ENCODE peak calls at places on chromosomes 13 and 19, in ten cellular contexts. Y is GM23338, U is AG04450, N is ascending aorta, C is breast epithelium, T is fibroblast of lung, D is left lung, Q is psoas muscle, M is astrocyte, K is brain microvascular endothelial cell. X is an unnamed sample.

GRCh38 chr13:23558675-23559536 is 11.3 kb upstream of the TNFRSF19 start:
- DNase-seq in Y (peak; percentile 33), Q (peak; percentile 69), N (no peak), K (peak; percentile 83), C (no peak), M (peak; percentile 91), T (peak; percentile 92), D (no peak), U (peak; percentile 58), X (peak; percentile 18)

GRCh38 chr13:69545500-69546025 is 562.1 kb upstream of the ATXN8OS start:
- DNase-seq in U (no peak), T (no peak), Y (no peak), M (no peak), K (no peak), D (no peak), Q (no peak), N (no peak), C (no peak), X (no peak)

GRCh38 chr19:47618771-47619170 is 9.8 kb downstream of the BICRA start:
- DNase-seq in M (peak; percentile 60), Q (peak; percentile 84), N (no peak), K (no peak), D (no peak), Y (no peak), C (no peak), T (peak; percentile 46), U (no peak), X (peak; percentile 18)

GRCh38 chr19:54418030-54418929 is 3.0 kb downstream of the TTYH1 start:
- DNase-seq in K (peak; percentile 68), C (no peak), D (no peak), Q (no peak), U (no peak), M (peak; percentile 22), N (no peak), Y (peak; percentile 43), T (no peak), X (no peak)

GRCh38 chr13:67620665-67621064 is 390.5 kb upstream of the PCDH9 start:
- DNase-seq in M (peak; percentile 82), K (no peak), C (no peak), N (no peak), U (peak; percentile 61), Y (no peak), D (no peak), Q (no peak), T (peak; percentile 89), X (no peak)

GRCh38 chr19:24033962-24034342 is 53.0 kb upstream of the ZNF254 start:
- DNase-seq in M (peak; percentile 57), Q (peak; percentile 36), K (peak; percentile 70), U (peak; percentile 21), N (peak; percentile 68), D (peak; percentile 78), C (peak; percentile 58), Y (peak; percentile 50), T (peak; percentile 68), X (peak; percentile 37)

GRCh38 chr19:50377517-50377916 is 1.3 kb downstream of the NR1H2 start:
- DNase-seq in T (no peak), N (no peak), K (no peak), U (no peak), Y (no peak), C (no peak), D (no peak), Q (no peak), M (no peak), X (no peak)

GRCh38 chr19:19661675-19662251 is 1.7 kb downstream of the ATP13A1 start:
- DNase-seq in D (peak; percentile 66), C (no peak), Y (no peak), N (peak; percentile 62), K (no peak), U (no peak), M (no peak), Q (no peak), T (no peak), X (no peak)

GRCh38 chr13:100721885-100722512 is 47.4 kb upstream of the TMTC4 start:
- DNase-seq in N (no peak), K (peak; percentile 53), M (peak; percentile 7), U (peak; percentile 39), C (no peak), T (peak; percentile 54), Q (no peak), Y (peak; percentile 80), D (no peak), X (no peak)

GRCh38 chr19:49894879-49895565 is 1.7 kb downstream of the IL4I1 start:
- DNase-seq in U (no peak), Q (no peak), C (no peak), Y (no peak), K (no peak), M (no peak), D (no peak), N (no peak), T (no peak), X (no peak)

GRCh38 chr13:109610517-109610916 is 175.9 kb downstream of the IRS2 start:
- DNase-seq in M (no peak), T (peak; percentile 7), N (no peak), K (no peak), D (peak; percentile 83), Y (peak; percentile 60), Q (no peak), C (no peak), U (no peak), X (no peak)

GRCh38 chr19:8221161-8221560 is 12.0 kb downstream of the CERS4 start:
- DNase-seq in Y (no peak), U (no peak), M (no peak), K (no peak), D (no peak), Q (no peak), C (peak; percentile 96), T (no peak), N (no peak), X (peak; percentile 75)

GRCh38 chr19:58553799-58554493 is 959 bp downstream of the CHMP2A start:
- DNase-seq in T (no peak), D (no peak), U (no peak), C (no peak), M (no peak), N (peak; percentile 62), K (no peak), Y (no peak), Q (no peak), X (no peak)

GRCh38 chr13:44156294-44156658 is 217.3 kb upstream of the SERP2 start:
- DNase-seq in Q (no peak), C (no peak), U (no peak), T (no peak), M (no peak), D (no peak), K (no peak), Y (no peak), N (no peak), X (no peak)

GRCh38 chr13:29752175-29752574 is 98.2 kb downstream of the UBL3 start:
- DNase-seq in D (no peak), N (no peak), K (no peak), C (no peak), T (no peak), Y (no peak), U (no peak), M (no peak), Q (no peak), X (no peak)

DNA sequence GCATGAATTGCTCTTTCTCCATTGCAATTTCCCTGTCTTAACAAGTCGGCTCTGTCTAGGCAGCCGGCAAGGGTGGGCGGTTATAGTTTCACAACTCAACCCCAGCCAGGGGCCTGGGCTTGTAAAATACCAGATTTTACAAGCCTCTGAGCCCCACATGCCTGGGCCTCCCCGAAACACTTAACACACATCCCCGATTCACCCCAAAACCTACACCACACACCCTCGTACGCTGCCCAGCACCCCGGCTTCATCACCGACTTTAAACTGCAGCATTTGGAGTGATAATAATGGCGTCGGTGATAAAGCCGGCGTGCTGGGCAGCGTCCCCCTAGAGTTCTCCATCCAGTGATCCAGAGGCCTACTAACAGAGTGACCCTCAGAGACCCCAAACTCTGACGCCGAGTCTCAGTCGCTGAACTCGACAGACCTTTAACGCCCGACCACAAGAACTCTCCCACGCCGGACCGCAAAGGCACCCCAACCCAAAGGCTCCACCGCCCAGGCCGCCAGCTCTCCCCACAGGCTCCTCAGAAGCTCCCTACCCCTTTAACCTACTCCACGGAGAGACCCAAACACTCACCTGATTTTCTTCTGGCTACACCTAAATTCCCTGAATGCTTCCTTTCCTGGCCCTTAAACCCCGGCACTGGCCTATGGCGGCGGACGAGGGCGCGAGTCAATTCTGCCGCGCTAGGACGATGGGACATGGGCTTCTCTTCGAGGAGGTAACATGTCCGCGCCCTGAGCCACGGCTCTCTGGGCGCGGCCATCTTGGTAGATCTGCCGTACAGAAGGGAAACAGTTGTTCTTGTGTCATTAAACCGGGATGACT is at the start of gene ZNF649:
- DNase-seq in N (peak; percentile 88), K (peak; percentile 81), Q (peak; percentile 87), T (peak; percentile 86), Y (peak; percentile 96), C (peak; percentile 76), M (peak; percentile 72), U (peak; percentile 62), D (peak; percentile 94), X (peak; percentile 74)
- H3K27ac ChIP-seq in N (peak within 1 kb of the TSS; percentile 76), K (peak within 1 kb of the TSS; percentile 25), Q (peak within 1 kb of the TSS; percentile 71), T (peak within 1 kb of the TSS; percentile 72), Y (peak within 1 kb of the TSS; percentile 100), C (peak within 1 kb of the TSS; percentile 90), M (peak within 1 kb of the TSS; percentile 67), U (no peak within 1 kb of the TSS), D (peak within 1 kb of the TSS; percentile 78), X (peak within 1 kb of the TSS; percentile 75)

DNA sequence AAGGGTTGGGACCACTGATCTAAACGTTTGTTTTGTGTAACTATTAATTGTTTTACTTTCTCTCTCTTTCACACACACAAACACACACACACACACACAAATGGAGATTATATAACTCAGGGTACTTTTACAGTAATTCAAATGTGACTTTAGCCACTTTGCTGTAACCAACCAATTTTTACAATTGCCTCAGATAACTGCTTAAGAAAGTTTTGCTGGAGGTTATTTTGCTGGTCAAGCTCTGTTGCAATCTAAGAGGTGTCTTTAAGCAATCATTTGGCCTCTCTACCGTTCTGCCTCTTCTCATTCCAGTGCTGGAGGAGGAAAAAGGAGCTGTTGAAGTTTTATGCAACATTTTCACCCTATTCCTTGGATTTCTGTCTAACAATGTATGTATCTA is 63.0 kb downstream of the TBC1D4 start:
- DNase-seq in M (no peak), Q (no peak), Y (no peak), K (no peak), U (no peak), D (no peak), N (no peak), T (peak; percentile 62), C (no peak), X (no peak)
- H3K27ac ChIP-seq in M (no peak overlapping the region), Q (peak overlapping the region; percentile 87), Y (no peak overlapping the region), K (no peak overlapping the region), U (no peak overlapping the region), D (no peak overlapping the region), N (no peak overlapping the region), T (no peak overlapping the region), C (no peak overlapping the region), X (no peak overlapping the region)

GRCh38 chr19:1340681-1341469 is 42.8 kb upstream of the NDUFS7 start:
- DNase-seq in N (no peak), C (no peak), U (no peak), Q (no peak), M (no peak), K (no peak), T (no peak), Y (no peak), D (no peak), X (no peak)

GRCh38 chr19:1343026-1343425 is 40.7 kb upstream of the NDUFS7 start:
- DNase-seq in Y (no peak), T (peak; percentile 27), M (no peak), N (no peak), C (no peak), U (no peak), Q (no peak), K (no peak), D (no peak), X (no peak)
- H3K27ac ChIP-seq in Y (no peak overlapping the region), T (no peak overlapping the region), M (no peak overlapping the region), N (no peak overlapping the region), C (no peak overlapping the region), U (no peak overlapping the region), Q (no peak overlapping the region), K (no peak overlapping the region), D (no peak overlapping the region), X (no peak overlapping the region)

GRCh38 chr13:111216166-111216960 is 101.3 kb downstream of the ARHGEF7 start:
- DNase-seq in C (no peak), M (no peak), K (no peak), Q (peak; percentile 43), U (no peak), Y (peak; percentile 64), N (peak; percentile 69), T (peak; percentile 55), D (no peak), X (no peak)
- H3K27ac ChIP-seq in C (no peak overlapping the region), M (no peak overlapping the region), K (no peak overlapping the region), Q (peak overlapping the region; percentile 88), U (no peak overlapping the region), Y (no peak overlapping the region), N (peak overlapping the region; percentile 82), T (no peak overlapping the region), D (no peak overlapping the region), X (peak overlapping the region; percentile 40)

X was measured in substantia nigra.